ENCODE peak calls at places on chromosomes 16 and 17, in six cellular contexts. J is pancreas; K is fibroblast of pulmonary artery; D is endothelial cell of umbilical vein; I is body of pancreas; M is CD8-positive, alpha-beta T cell. L is an unnamed sample.

GRCh38 chr16:15899538-15900100 is 11.2 kb upstream of the CEP20 start:
- DNase-seq in J (no peak), K (peak; percentile 54), D (no peak), I (peak; percentile 62), M (no peak), L (peak; percentile 52)

GRCh38 chr16:9797306-9797705 is 384.9 kb downstream of the GRIN2A start:
- DNase-seq in J (no peak), K (peak; percentile 27), D (peak; percentile 78), I (no peak), M (no peak), L (no peak)

GRCh38 chr17:956905-957304 is 22.7 kb downstream of the NXN start:
- DNase-seq in J (no peak), K (no peak), D (peak; percentile 24), I (no peak), M (no peak), L (no peak)

GRCh38 chr16:12340151-12340733 is 363.7 kb downstream of the SNX29 start:
- DNase-seq in J (no peak), K (peak; percentile 37), D (peak; percentile 47), I (peak; percentile 54), M (no peak), L (peak; percentile 49)

GRCh38 chr17:57408064-57408811 is 151.9 kb downstream of the MSI2 start:
- DNase-seq in J (no peak), K (no peak), D (no peak), I (no peak), M (no peak), L (peak; percentile 47)

GRCh38 chr17:42288985-42289862 is 926 bp downstream of the STAT5A start:
- DNase-seq in J (peak; percentile 88), K (no peak), D (no peak), I (peak; percentile 46), M (peak; percentile 24), L (peak; percentile 68)

GRCh38 chr17:72249441-72249840 is 128.6 kb downstream of the SOX9 start:
- DNase-seq in J (no peak), K (no peak), D (no peak), I (peak; percentile 16), M (no peak), L (no peak)

GRCh38 chr16:71709231-71709781 is 15.2 kb downstream of the PHLPP2 start:
- DNase-seq in J (no peak), K (peak; percentile 29), D (peak; percentile 50), I (no peak), M (no peak), L (no peak)

GRCh38 chr17:50534222-50534978 is 1.9 kb downstream of the EPN3 start:
- DNase-seq in J (peak; percentile 92), K (peak; percentile 13), D (no peak), I (peak; percentile 80), M (no peak), L (no peak)
- TF ChIP-seq CTCF in J (peak; percentile 59), K (peak; percentile 25), D (peak; percentile 54), I (peak; percentile 68), M (no peak), L (no peak)

DNA sequence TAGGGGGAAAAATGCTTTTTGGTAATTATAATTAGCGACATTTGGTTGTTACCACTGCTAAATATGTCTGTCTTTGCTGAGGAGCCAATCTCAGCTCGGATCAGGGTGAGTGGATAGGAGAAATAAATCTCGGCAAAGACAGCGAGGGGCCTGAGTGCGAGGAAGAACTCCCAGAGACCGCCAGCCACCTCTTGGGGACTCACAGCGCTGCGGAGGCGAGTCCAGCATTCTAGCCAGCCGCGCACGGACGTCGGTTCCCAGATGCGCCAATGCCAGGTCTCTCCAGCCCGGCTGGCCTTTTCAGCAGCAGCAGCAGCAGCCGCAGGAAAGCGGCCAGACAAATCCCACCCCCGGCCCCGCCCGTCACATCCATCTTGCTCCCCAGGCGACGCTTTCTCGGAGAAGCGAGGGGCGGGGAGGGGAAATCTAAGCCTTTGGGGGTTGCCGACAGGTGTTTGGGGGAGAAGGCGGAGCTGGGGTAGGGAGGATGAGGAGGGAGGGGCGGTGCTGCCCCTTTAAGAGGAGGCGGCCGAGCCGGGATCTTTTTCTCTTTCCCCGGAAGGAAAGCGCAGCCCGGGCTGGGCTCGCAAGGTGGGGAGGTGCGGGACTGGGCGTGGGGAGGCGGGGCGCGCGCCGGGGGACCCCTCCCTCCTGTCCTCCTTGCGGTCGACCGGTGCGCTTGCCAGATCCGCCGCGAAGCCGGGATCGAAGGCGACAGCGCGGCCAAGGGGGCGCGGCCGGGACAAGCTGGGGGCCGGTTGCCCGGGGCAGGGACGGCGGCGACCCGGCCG is at the start of gene ITGA3:
- DNase-seq in J (peak; percentile 91), K (peak; percentile 88), D (peak; percentile 80), I (peak; percentile 79), M (no peak), L (peak; percentile 76)
- TF ChIP-seq CTCF in J (no peak), K (no peak), D (no peak), I (peak; percentile 26), M (no peak), L (no peak)

DNA sequence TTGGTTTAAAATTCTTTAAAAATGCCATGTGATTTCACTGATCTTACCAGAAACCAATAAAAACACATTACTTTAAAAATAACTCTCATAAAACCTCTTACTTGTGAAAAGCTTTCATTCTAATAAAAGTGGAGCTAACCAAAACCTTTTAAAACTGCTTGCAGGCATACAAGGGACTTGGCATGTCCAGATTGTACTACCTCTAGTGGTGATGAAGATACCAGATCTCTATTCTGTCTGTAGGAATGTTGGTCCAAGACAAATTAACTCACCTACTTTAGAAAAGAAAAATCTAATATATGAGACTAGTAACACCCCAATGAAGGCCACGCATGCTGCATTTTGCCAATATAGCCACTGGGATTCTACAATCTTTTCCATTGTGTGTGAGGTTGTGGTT is 151.0 kb upstream of the SALL1 start:
- DNase-seq in J (no peak), K (no peak), D (no peak), I (no peak), M (no peak), L (no peak)
- TF ChIP-seq CTCF in J (no peak), K (no peak), D (no peak), I (no peak), M (no peak), L (no peak)

DNA sequence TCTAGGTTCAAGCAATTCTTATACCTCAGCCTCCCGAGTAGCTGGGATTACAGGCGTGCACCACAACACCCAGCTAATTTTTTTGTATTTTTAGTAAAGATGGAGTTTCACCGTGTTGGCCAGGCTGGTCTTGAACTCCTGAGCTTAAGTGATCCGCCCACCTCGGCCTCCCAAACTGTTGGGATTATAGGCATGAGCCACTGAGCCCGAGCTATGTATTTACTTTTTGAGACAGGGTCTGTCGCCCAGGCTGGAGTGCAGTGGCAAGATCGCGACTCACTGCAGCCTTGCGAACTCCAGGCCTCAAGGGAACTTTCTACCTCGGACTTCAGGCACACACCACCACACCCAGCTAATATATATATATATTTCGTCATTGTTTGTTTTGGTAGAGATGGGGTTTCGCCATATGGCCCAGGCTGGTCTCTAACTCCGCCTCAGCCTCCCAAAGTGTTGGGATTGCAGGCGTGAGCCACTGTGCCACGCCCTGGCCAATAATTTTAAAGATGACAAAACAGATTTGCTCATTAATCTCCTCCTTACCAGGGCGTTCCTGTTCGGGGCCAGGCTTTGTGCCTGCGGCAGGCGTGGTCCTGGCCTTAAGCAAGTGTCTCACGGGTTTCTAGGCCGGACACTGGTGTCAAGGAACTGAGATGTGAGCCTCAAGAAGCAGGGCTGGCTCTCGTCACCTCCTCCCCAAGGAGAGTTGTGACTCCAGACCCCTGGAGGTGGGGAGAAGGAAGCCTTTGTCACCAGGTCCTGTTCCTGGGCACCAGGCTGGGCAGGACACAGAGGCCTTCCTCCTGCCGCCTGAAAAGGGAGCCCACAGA is 4.3 kb upstream of the NPW start:
- DNase-seq in J (no peak), K (no peak), D (no peak), I (no peak), M (no peak), L (no peak)
- TF ChIP-seq CTCF in J (no peak), K (no peak), D (no peak), I (no peak), M (no peak), L (no peak)

GRCh38 chr16:54936979-54937672 is 6.5 kb downstream of the IRX5 start:
- DNase-seq in J (peak; percentile 70), K (no peak), D (peak; percentile 24), I (no peak), M (no peak), L (peak; percentile 48)
- TF ChIP-seq CTCF in J (no peak), K (peak; percentile 58), D (peak; percentile 66), I (peak; percentile 14), M (no peak), L (no peak)

DNA sequence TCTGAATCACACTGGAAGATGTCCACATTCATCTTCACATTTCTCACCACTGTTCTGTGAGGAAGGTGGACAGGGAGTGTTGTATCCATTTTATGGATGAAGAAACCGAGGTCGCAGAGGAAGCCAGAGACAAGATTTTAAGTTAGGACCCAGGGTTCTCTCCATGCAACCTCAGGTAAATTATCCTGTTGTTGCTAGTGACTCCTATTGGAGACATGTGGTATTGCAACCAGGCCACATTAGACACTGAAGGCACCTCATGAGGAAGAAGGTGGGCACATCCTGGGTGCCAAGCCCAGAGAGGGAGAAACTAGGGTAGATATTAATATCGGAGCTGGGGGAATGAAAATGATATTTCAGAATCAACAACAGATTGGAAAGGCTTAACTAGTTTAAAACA is 8.5 kb upstream of the WNT9B start:
- DNase-seq in J (no peak), K (no peak), D (no peak), I (no peak), M (no peak), L (no peak)
- TF ChIP-seq CTCF in J (peak; percentile 12), K (peak; percentile 62), D (peak; percentile 46), I (peak; percentile 6), M (peak; percentile 28), L (peak; percentile 13)